ENCODE peak calls at places on chromosomes 11 and 22, in seven cellular contexts. B, I, S, H, N, X and M are unnamed samples.
A peak's percentile ranks its signal among the peaks of the same experiment; 100 is the strongest.

GRCh38 chr11:125111341-125112234 is at the start of gene TMEM218:
- DNase-seq in N (peak; percentile 99), X (peak; percentile 98), B (peak; percentile 100), H (peak; percentile 99), I (peak; percentile 99), S (peak; percentile 99), M (peak; percentile 100)

GRCh38 chr11:61023086-61024035 is 51.9 kb downstream of the CD6 start:
- DNase-seq in N (no peak), I (no peak), H (no peak), X (no peak), S (no peak), B (no peak), M (no peak)

GRCh38 chr22:25626146-25626992 is 61.9 kb downstream of the GRK3 start:
- DNase-seq in S (no peak), H (no peak), I (no peak), N (no peak), X (no peak), B (no peak), M (no peak)

GRCh38 chr11:67277231-67277961 is 11.1 kb downstream of the GRK2 start:
- DNase-seq in N (peak; percentile 95), S (peak; percentile 79), H (peak; percentile 58), B (peak; percentile 70), X (no peak), I (peak; percentile 74), M (peak; percentile 88)

GRCh38 chr11:124605719-124606118 is 5.5 kb upstream of the PANX3 start:
- DNase-seq in B (no peak), H (no peak), N (no peak), I (no peak), S (no peak), X (no peak), M (no peak)

GRCh38 chr22:29342177-29342576 is 26.7 kb upstream of the RASL10A start:
- DNase-seq in X (no peak), H (no peak), B (no peak), S (no peak), N (no peak), I (no peak), M (no peak)

GRCh38 chr11:2269601-2270321 is 627 bp downstream of the ASCL2 start:
- DNase-seq in B (peak; percentile 87), S (peak; percentile 54), X (no peak), H (peak; percentile 68), I (no peak), N (peak; percentile 82), M (peak; percentile 57)

GRCh38 chr11:8262552-8263108 is 1.0 kb downstream of the LMO1 start:
- DNase-seq in N (peak; percentile 71), H (peak; percentile 79), I (no peak), S (peak; percentile 45), X (no peak), B (peak; percentile 92), M (peak; percentile 62)

GRCh38 chr11:15699978-15700377 is 585.3 kb downstream of the INSC start:
- DNase-seq in I (no peak), B (no peak), H (no peak), N (no peak), X (no peak), S (no peak), M (no peak)

GRCh38 chr11:3107608-3108182 is 50.5 kb upstream of the CARS1 start:
- DNase-seq in N (peak; percentile 60), I (no peak), B (no peak), S (no peak), X (no peak), H (no peak), M (no peak)

GRCh38 chr22:40004836-40005235 is 10.1 kb downstream of the FAM83F start:
- DNase-seq in N (no peak), H (no peak), S (no peak), X (no peak), B (no peak), I (no peak), M (no peak)

GRCh38 chr11:86781546-86781945 is 18.8 kb upstream of the PRSS23 start:
- DNase-seq in H (no peak), X (no peak), I (no peak), N (no peak), B (no peak), S (no peak), M (no peak)

GRCh38 chr11:114316980-114317675 is 20.9 kb downstream of the NNMT start:
- DNase-seq in S (peak; percentile 83), I (no peak), X (no peak), H (no peak), N (no peak), B (no peak), M (peak; percentile 79)

GRCh38 chr22:29600846-29601245 is 2.6 kb upstream of the NF2 start:
- DNase-seq in N (no peak), H (no peak), I (no peak), S (no peak), X (no peak), B (no peak), M (no peak)

GRCh38 chr11:129815596-129816461 is at the start of gene TMEM45B:
- DNase-seq in X (no peak), B (peak; percentile 56), S (no peak), H (no peak), I (peak; percentile 33), N (peak; percentile 88), M (peak; percentile 3)

GRCh38 chr22:26097840-26098239 is 71.4 kb upstream of the SEZ6L start:
- DNase-seq in S (no peak), I (no peak), H (no peak), N (no peak), X (no peak), B (no peak), M (no peak)

GRCh38 chr22:28896611-28897010 is 13.2 kb downstream of the ZNRF3 start:
- DNase-seq in X (no peak), H (no peak), S (no peak), N (no peak), B (no peak), I (no peak), M (no peak)

GRCh38 chr11:116284930-116285329 is 487.9 kb downstream of the BUD13 start:
- DNase-seq in X (no peak), I (no peak), B (no peak), S (no peak), H (no peak), N (no peak), M (no peak)

GRCh38 chr11:10317776-10318526 is 13.1 kb downstream of the ADM start:
- DNase-seq in S (no peak), B (peak; percentile 29), I (no peak), H (no peak), N (no peak), X (no peak), M (no peak)

GRCh38 chr11:65438257-65439151 is 15.9 kb downstream of the NEAT1 start:
- DNase-seq in I (no peak), S (peak; percentile 60), B (no peak), X (no peak), N (no peak), H (peak; percentile 20), M (peak; percentile 55)

GRCh38 chr11:72460091-72460647 is 25.8 kb upstream of the CLPB start:
- DNase-seq in I (no peak), H (no peak), B (no peak), X (no peak), N (no peak), S (no peak), M (no peak)
- H3K4me3 ChIP-seq in I (no peak overlapping the region), H (no peak overlapping the region), B (no peak overlapping the region), X (no peak overlapping the region), N (no peak overlapping the region), S (no peak overlapping the region), M (no peak overlapping the region)

GRCh38 chr11:46160100-46160499 is 38.8 kb upstream of the PHF21A start:
- DNase-seq in S (no peak), B (no peak), N (no peak), I (no peak), X (no peak), H (no peak), M (no peak)
- TF ChIP-seq CTCF in S (no peak), B (peak; percentile 13), N (no peak), I (no peak), X (no peak), H (no peak), M (no peak)

DNA sequence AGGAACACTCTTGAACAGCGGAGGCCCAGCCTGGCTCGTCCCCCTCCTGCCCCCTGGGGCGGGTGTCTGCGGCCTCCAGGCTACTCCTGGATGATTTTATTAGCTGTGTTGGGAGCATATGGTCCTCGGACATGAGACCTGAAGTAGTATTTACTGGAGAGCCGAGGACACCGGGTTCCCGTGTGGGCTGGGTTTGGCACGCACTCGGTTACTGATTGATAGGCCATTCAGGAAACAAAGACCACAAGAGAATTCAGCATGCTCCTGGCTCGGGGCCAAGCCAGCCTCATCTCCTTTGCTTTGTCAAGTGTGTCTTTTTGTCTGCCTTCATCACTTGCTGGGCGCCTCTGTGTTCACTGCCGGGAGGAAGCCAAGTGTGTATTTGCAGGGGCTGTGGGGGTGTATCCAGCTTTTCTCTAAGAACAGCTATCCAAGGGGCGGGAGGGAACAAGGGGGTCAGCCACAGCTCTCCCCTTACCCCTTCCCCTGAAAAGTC is 9.7 kb downstream of the FXYD2 start:
- DNase-seq in H (peak; percentile 48), S (no peak), I (peak; percentile 58), X (no peak), B (peak; percentile 56), N (peak; percentile 79), M (peak; percentile 64)
- H3K4me3 ChIP-seq in H (no peak overlapping the region), S (no peak overlapping the region), I (no peak overlapping the region), X (no peak overlapping the region), B (no peak overlapping the region), N (no peak overlapping the region), M (no peak overlapping the region)

GRCh38 chr11:19805346-19805745 is 92.7 kb downstream of the NAV2 start:
- DNase-seq in X (no peak), S (no peak), H (no peak), N (no peak), B (no peak), I (no peak), M (no peak)

GRCh38 chr11:19810852-19811251 is 98.2 kb downstream of the NAV2 start:
- DNase-seq in I (no peak), H (no peak), B (no peak), X (no peak), N (no peak), S (no peak), M (no peak)

GRCh38 chr11:19805827-19806226 is 93.2 kb downstream of the NAV2 start:
- DNase-seq in B (no peak), X (no peak), H (peak; percentile 36), S (no peak), N (no peak), I (no peak), M (no peak)

GRCh38 chr11:19806251-19806650 is 93.6 kb downstream of the NAV2 start:
- DNase-seq in S (no peak), B (no peak), I (no peak), H (no peak), N (no peak), X (no peak), M (no peak)

DNA sequence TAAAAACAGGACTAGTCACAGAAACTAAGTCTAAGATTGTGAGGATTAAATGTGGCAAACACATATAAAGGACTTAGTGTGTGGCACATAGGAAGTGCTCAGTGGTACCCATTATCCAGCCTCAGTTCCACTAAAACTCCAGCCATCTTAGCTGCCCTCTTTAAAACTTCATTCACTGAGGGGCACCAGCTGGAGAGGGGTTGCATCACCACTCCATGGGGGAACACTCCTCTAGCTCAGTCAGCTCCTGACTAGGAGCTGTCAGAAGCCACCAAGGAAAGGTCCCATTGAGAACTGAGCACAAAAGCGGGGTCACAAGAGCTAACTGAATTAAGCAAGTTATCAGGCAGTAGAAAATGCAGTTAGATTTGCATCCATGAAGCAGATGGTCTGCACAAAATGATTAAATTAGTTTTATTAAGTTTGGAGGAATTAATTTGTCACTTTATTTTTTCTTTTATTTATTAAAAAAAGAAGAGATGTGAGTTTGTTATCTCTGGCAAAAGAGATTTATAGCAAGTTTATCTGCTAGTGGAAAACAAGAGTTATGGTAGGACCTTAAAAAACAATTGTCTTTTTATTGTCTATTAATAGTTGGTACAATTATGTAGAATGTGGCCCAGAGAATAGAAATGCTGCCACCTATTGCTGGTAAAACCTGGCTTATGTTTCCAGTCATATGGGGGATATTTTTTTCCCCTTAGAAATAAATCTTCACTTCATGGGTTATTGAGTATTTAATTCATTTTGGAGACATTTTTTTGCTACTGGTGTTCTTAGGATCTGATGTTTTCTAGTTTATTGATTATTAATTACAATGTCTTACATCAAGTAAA is 95.7 kb downstream of the NAV2 start:
- DNase-seq in I (no peak), N (no peak), X (no peak), H (no peak), S (no peak), B (peak; percentile 36), M (peak; percentile 31)
- TF ChIP-seq CTCF in I (no peak), N (no peak), X (peak; percentile 52), H (no peak), S (peak; percentile 23), B (no peak), M (peak; percentile 43)